ENCODE peak calls at places on chromosomes 2 and 18, in eight cellular contexts. V is adipocyte; S is T-helper 2 cell; Y is left ventricle myocardium inferior; O is stimulated activated CD4-positive, alpha-beta T cell treated with anti-CD3 and anti-CD28 coated beads, Interleukin-1b, Interleukin-23, amount 100 ng/mL, for 1 hour; C is BE2C; G is astrocyte of the spinal cord; E is pancreas. L is an unnamed sample.
A peak's percentile ranks its signal among the peaks of the same experiment; 100 is the strongest.

GRCh38 chr2:110678457-110679336 is 834 bp upstream of the BUB1 start:
- DNase-seq in Y (no peak), G (no peak), S (no peak), E (no peak), O (peak; percentile 2), C (no peak), V (peak; percentile 68), L (no peak)

GRCh38 chr2:217797170-217797569 is 205.6 kb downstream of the TNS1 start:
- DNase-seq in V (no peak), S (no peak), G (no peak), E (no peak), O (no peak), C (no peak), Y (peak; percentile 26), L (no peak)

GRCh38 chr18:57975805-57976204 is 68.2 kb upstream of the NEDD4L start:
- DNase-seq in E (no peak), C (no peak), S (no peak), V (no peak), Y (no peak), G (no peak), O (no peak), L (no peak)

GRCh38 chr2:211875488-211875887 is 663.1 kb downstream of the ERBB4 start:
- DNase-seq in O (no peak), V (peak; percentile 5), Y (no peak), S (no peak), E (no peak), C (no peak), G (no peak), L (no peak)

GRCh38 chr2:4745596-4745995 is 946.6 kb upstream of the SOX11 start:
- DNase-seq in O (no peak), S (no peak), G (no peak), V (no peak), C (no peak), E (peak; percentile 7), Y (no peak), L (no peak)

GRCh38 chr2:220835563-220835962 is 736.5 kb downstream of the EPHA4 start:
- DNase-seq in C (no peak), O (no peak), V (peak; percentile 6), G (peak; percentile 18), E (no peak), S (no peak), Y (no peak), L (no peak)

GRCh38 chr2:237682151-237682550 is 54.8 kb downstream of the LRRFIP1 start:
- DNase-seq in V (no peak), G (no peak), E (no peak), C (no peak), Y (no peak), S (no peak), O (no peak), L (no peak)

GRCh38 chr2:1486670-1487069 is 73.4 kb downstream of the TPO start:
- DNase-seq in V (no peak), C (no peak), Y (no peak), G (no peak), S (no peak), O (no peak), E (no peak), L (no peak)

GRCh38 chr2:134232868-134233732 is 20.8 kb upstream of the MGAT5 start:
- DNase-seq in E (no peak), Y (no peak), G (peak; percentile 26), O (no peak), V (peak; percentile 25), S (no peak), C (no peak), L (no peak)